ENCODE peak calls at places on chromosomes 2 and 18, in seven cellular contexts. R is stimulated activated naive CD8-positive, alpha-beta T cell treated with anti-CD3 and anti-CD28 coated beads, Interleukin-15, amount 100 ng/mL, for 72 hours; Y is stimulated activated CD4-positive, alpha-beta T cell treated with anti-CD3 and anti-CD28 coated beads, Interleukin-15, amount 100 ng/mL, for 24 hours; F is chondrocyte; C is ACHN; N is Karpas-422; K is KG1. H is an unnamed sample.

GRCh38 chr2:200095436-200095835 is 140.1 kb downstream of the MAIP1 start:
- DNase-seq in R (no peak), Y (no peak), F (no peak), C (no peak), N (peak; percentile 40), K (no peak), H (no peak)

GRCh38 chr2:18913512-18913911 is 324.1 kb upstream of the NT5C1B start:
- DNase-seq in R (no peak), Y (no peak), F (no peak), C (no peak), N (no peak), K (no peak), H (no peak)

GRCh38 chr18:11909597-11910026 is 1.5 kb upstream of the MPPE1 start:
- DNase-seq in R (no peak), Y (no peak), F (no peak), C (no peak), N (no peak), K (no peak), H (peak; percentile 6)

GRCh38 chr2:74566423-74567085 is 12.0 kb downstream of the DOK1 start:
- DNase-seq in R (no peak), Y (no peak), F (no peak), C (no peak), N (no peak), K (no peak), H (no peak)

GRCh38 chr18:9707381-9708056 is 582 bp upstream of the RAB31 start:
- DNase-seq in R (no peak), Y (no peak), F (no peak), C (no peak), N (no peak), K (no peak), H (no peak)

GRCh38 chr18:10726198-10727068 is 200.6 kb downstream of the NAPG start:
- DNase-seq in R (no peak), Y (peak; percentile 7), F (no peak), C (no peak), N (no peak), K (no peak), H (peak; percentile 28)

GRCh38 chr2:206856474-206856873 is 82.8 kb upstream of the CPO start:
- DNase-seq in R (no peak), Y (no peak), F (no peak), C (no peak), N (no peak), K (no peak), H (no peak)

GRCh38 chr2:3659447-3660432 is 1.7 kb downstream of the ALLC start:
- DNase-seq in R (no peak), Y (no peak), F (no peak), C (no peak), N (no peak), K (no peak), H (no peak)

GRCh38 chr2:34403512-34403911 is 804.4 kb upstream of the FAM98A start:
- DNase-seq in R (no peak), Y (no peak), F (no peak), C (no peak), N (no peak), K (no peak), H (no peak)

GRCh38 chr2:203327582-203327917 is 644 bp upstream of the ABI2 start:
- DNase-seq in R (no peak), Y (peak; percentile 9), F (no peak), C (no peak), N (peak; percentile 50), K (no peak), H (no peak)

H was measured in cerebellum.